ENCODE peak calls at places on chromosomes 7 and 10, in eight cellular contexts. E is psoas muscle; H is HEK293T; D is activated CD4-positive, CD25-positive, alpha-beta regulatory T cell; I is activated naive CD8-positive, alpha-beta T cell treated with anti-CD3 and anti-CD28 coated beads, Interleukin-2, amount 50 U/mL, for 16 hours; A is NCI-H1417 treated with DMSO at 0.1 percent for 48 hours; Q is germinal center; C is stimulated activated CD8-positive, alpha-beta memory T cell treated with anti-CD3 and anti-CD28 coated beads, Interleukin-7, amount 100 ng/mL, for 24 hours. T is an unnamed sample.

GRCh38 chr10:113764598-113764997 is 13.1 kb downstream of the PLEKHS1 start:
- DNase-seq in H (no peak), D (no peak), E (no peak), I (no peak), C (no peak), Q (no peak), A (no peak), T (no peak)

GRCh38 chr7:29194594-29195417 is at the start of gene CHN2:
- DNase-seq in H (peak), Q (peak), A (no peak), C (no peak), D (no peak), E (peak), I (no peak), T (peak)

GRCh38 chr10:5975641-5976473 is 1.5 kb downstream of the IL15RA start:
- DNase-seq in E (no peak), Q (peak), A (no peak), I (peak), C (peak), D (peak), H (no peak), T (no peak)

GRCh38 chr10:58782876-58783859 is 270.5 kb downstream of the BICC1 start:
- DNase-seq in D (no peak), E (peak), A (no peak), Q (no peak), H (no peak), I (no peak), C (no peak), T (no peak)

GRCh38 chr7:133481676-133482075 is 228.8 kb downstream of the EXOC4 start:
- DNase-seq in Q (no peak), H (no peak), E (no peak), C (no peak), I (no peak), A (no peak), D (no peak), T (no peak)

GRCh38 chr10:74293686-74294365 is 142.8 kb downstream of the ADK start:
- DNase-seq in Q (no peak), D (no peak), C (no peak), A (peak), E (no peak), I (no peak), H (no peak), T (peak)

GRCh38 chr7:69482676-69483075 is 115.6 kb upstream of the AUTS2 start:
- DNase-seq in D (no peak), I (no peak), A (no peak), E (no peak), Q (no peak), C (no peak), H (no peak), T (no peak)

GRCh38 chr10:62037166-62037831 is 135.8 kb downstream of the ARID5B start:
- DNase-seq in C (no peak), Q (no peak), A (no peak), E (no peak), I (no peak), H (no peak), D (no peak), T (peak)

GRCh38 chr7:83148776-83149175 is 13.9 kb downstream of the PCLO start:
- DNase-seq in E (no peak), A (no peak), H (no peak), D (no peak), C (no peak), I (no peak), Q (no peak), T (no peak)

GRCh38 chr7:130210181-130210935 is 2.7 kb downstream of the SSMEM1 start:
- DNase-seq in E (no peak), A (peak), I (no peak), D (no peak), H (peak), C (no peak), Q (no peak), T (no peak)

GRCh38 chr10:11670311-11670825 is 58.9 kb upstream of the USP6NL start:
- DNase-seq in D (no peak), H (no peak), C (no peak), I (no peak), E (no peak), A (no peak), Q (no peak), T (no peak)

GRCh38 chr7:30921540-30921930 is 9.9 kb downstream of the AQP1 start:
- DNase-seq in I (no peak), H (no peak), E (no peak), D (no peak), A (no peak), Q (no peak), C (no peak), T (no peak)

GRCh38 chr7:128318696-128319095 is 25.0 kb downstream of the RBM28 start:
- DNase-seq in D (no peak), A (no peak), C (no peak), Q (no peak), E (no peak), H (no peak), I (no peak), T (no peak)

GRCh38 chr7:33807779-33808482 is 97.4 kb upstream of the BMPER start:
- DNase-seq in E (no peak), Q (peak), H (peak), C (no peak), D (no peak), A (no peak), I (no peak), T (no peak)

GRCh38 chr7:101691822-101692384 is 62.8 kb upstream of the MYL10 start:
- DNase-seq in I (no peak), A (no peak), C (no peak), E (no peak), H (no peak), D (no peak), Q (no peak), T (no peak)

GRCh38 chr7:129946282-129946681 is 6.5 kb downstream of the UBE2H start:
- DNase-seq in H (no peak), I (no peak), D (no peak), E (no peak), Q (no peak), A (no peak), C (no peak), T (no peak)

GRCh38 chr10:114060456-114060855 is 16.8 kb downstream of the ADRB1 start:
- DNase-seq in E (no peak), H (no peak), Q (no peak), C (no peak), I (no peak), D (no peak), A (no peak), T (no peak)

GRCh38 chr10:123270221-123270620 is 116.0 kb downstream of the BUB3 start:
- DNase-seq in I (no peak), C (no peak), Q (no peak), E (no peak), A (no peak), D (no peak), H (no peak), T (no peak)

GRCh38 chr7:95777266-95777665 is 4.9 kb downstream of the DYNC1I1 start:
- DNase-seq in I (no peak), D (no peak), C (no peak), H (no peak), Q (no peak), E (no peak), A (no peak), T (no peak)

GRCh38 chr10:101091546-101092290 is 29.9 kb downstream of the KAZALD1 start:
- DNase-seq in C (no peak), H (no peak), Q (no peak), A (no peak), D (no peak), E (no peak), I (no peak), T (no peak)

GRCh38 chr10:46298346-46299266 is 11.8 kb downstream of the ANTXRL start:
- DNase-seq in A (no peak), I (no peak), Q (no peak), H (no peak), C (no peak), E (no peak), D (no peak), T (no peak)

GRCh38 chr10:28169525-28169924 is 133.3 kb downstream of the MPP7 start:
- DNase-seq in A (no peak), D (no peak), H (no peak), I (no peak), C (no peak), Q (no peak), E (no peak), T (no peak)